ENCODE peak calls at places on chromosomes 2 and 18, in seven cellular contexts. S is astrocyte, J is small intestine, B is right cardiac atrium, Z is ascending aorta, T is mesenchymal stem cell, Y is NT2/D1. D is an unnamed sample.

GRCh38 chr18:76126327-76126726 is 368.7 kb downstream of the ZNF516 start:
- DNase-seq in B (no peak), S (no peak), J (no peak), Y (no peak), T (no peak), Z (no peak), D (no peak)

GRCh38 chr2:128276878-128277675 is 41.6 kb downstream of the HS6ST1 start:
- DNase-seq in Y (no peak), B (peak; percentile 4), S (peak; percentile 70), T (no peak), Z (peak; percentile 3), J (no peak), D (peak; percentile 51)

GRCh38 chr2:199258291-199258690 is 199.4 kb downstream of the SATB2 start:
- DNase-seq in S (no peak), J (no peak), Z (no peak), Y (no peak), T (no peak), B (no peak), D (peak; percentile 48)

GRCh38 chr2:119114266-119114665 is 44.3 kb downstream of the C1QL2 start:
- DNase-seq in Z (no peak), S (no peak), B (no peak), Y (no peak), J (no peak), T (no peak), D (no peak)

GRCh38 chr2:96325038-96325883 is at the start of gene ITPRIPL1:
- DNase-seq in T (no peak), Z (no peak), B (no peak), J (no peak), S (no peak), Y (no peak), D (peak; percentile 88)

GRCh38 chr2:238790126-238790820 is 57.6 kb upstream of the TWIST2 start:
- DNase-seq in Z (no peak), Y (no peak), T (no peak), J (no peak), S (no peak), B (no peak), D (no peak)

GRCh38 chr2:25529034-25529433 is 144.3 kb downstream of the DTNB start:
- DNase-seq in Y (no peak), J (no peak), S (no peak), Z (no peak), T (no peak), B (no peak), D (no peak)

GRCh38 chr18:12373032-12373770 is 3.8 kb downstream of the AFG3L2 start:
- DNase-seq in B (no peak), S (peak; percentile 58), T (peak; percentile 19), Z (no peak), Y (no peak), J (peak; percentile 87), D (peak; percentile 58)

GRCh38 chr2:168453404-168453803 is 2.7 kb upstream of the CERS6 start:
- DNase-seq in Z (no peak), Y (no peak), T (no peak), S (no peak), B (no peak), J (no peak), D (no peak)

GRCh38 chr2:58788402-58788801 is 547.3 kb upstream of the FANCL start:
- DNase-seq in S (no peak), Z (no peak), T (no peak), Y (no peak), J (no peak), B (no peak), D (no peak)

GRCh38 chr2:213152065-213152794 is 818 bp upstream of the IKZF2 start:
- DNase-seq in S (peak; percentile 69), Y (peak; percentile 23), T (peak; percentile 83), B (peak; percentile 79), J (peak; percentile 47), Z (peak; percentile 12), D (peak; percentile 92)

GRCh38 chr2:55923091-55923977 is at the start of gene EFEMP1:
- DNase-seq in S (peak; percentile 58), B (peak; percentile 78), T (peak; percentile 73), Z (no peak), Y (peak; percentile 57), J (no peak), D (peak; percentile 88)

GRCh38 chr2:23360571-23361125 is 24.3 kb upstream of the KLHL29 start:
- DNase-seq in Z (no peak), T (peak; percentile 6), Y (no peak), B (no peak), S (no peak), J (no peak), D (no peak)

GRCh38 chr2:72938455-72938854 is 21.1 kb downstream of the EMX1 start:
- DNase-seq in Z (no peak), J (no peak), S (no peak), T (no peak), B (no peak), Y (no peak), D (no peak)

GRCh38 chr18:56374005-56374655 is 264.3 kb downstream of the TXNL1 start:
- DNase-seq in J (no peak), T (peak; percentile 4), Z (no peak), B (no peak), Y (no peak), S (peak; percentile 13), D (no peak)

GRCh38 chr2:47239119-47239969 is 84.2 kb upstream of the STPG4 start:
- DNase-seq in Z (no peak), J (no peak), Y (no peak), B (no peak), S (no peak), T (no peak), D (no peak)

GRCh38 chr18:7062236-7062635 is 55.4 kb downstream of the LAMA1 start:
- DNase-seq in B (no peak), S (no peak), T (no peak), J (no peak), Y (no peak), Z (no peak), D (no peak)

GRCh38 chr2:236309669-236310029 is 45.4 kb upstream of the ASB18 start:
- DNase-seq in Y (peak; percentile 40), S (peak; percentile 3), T (peak; percentile 1), J (peak; percentile 4), Z (no peak), B (no peak), D (peak; percentile 83)

GRCh38 chr2:200324362-200324761 is 17.9 kb downstream of the SPATS2L start:
- DNase-seq in B (no peak), J (no peak), S (no peak), Y (no peak), Z (no peak), T (no peak), D (no peak)

GRCh38 chr18:23213200-23213599 is 77.9 kb downstream of the CABLES1 start:
- DNase-seq in B (no peak), Z (no peak), S (no peak), Y (no peak), T (no peak), J (no peak), D (no peak)

GRCh38 chr2:142038826-142039225 is 92.0 kb downstream of the LRP1B start:
- DNase-seq in B (no peak), S (peak; percentile 74), T (no peak), J (no peak), Z (no peak), Y (no peak), D (no peak)

GRCh38 chr18:26617151-26617554 is 68.8 kb upstream of the KCTD1 start:
- DNase-seq in Z (no peak), S (peak; percentile 96), J (no peak), B (no peak), Y (no peak), T (peak; percentile 90), D (peak; percentile 77)

GRCh38 chr2:217430916-217431576 is 571.2 kb upstream of the TNP1 start:
- DNase-seq in S (no peak), T (peak; percentile 57), B (no peak), Z (no peak), Y (no peak), J (no peak), D (no peak)

GRCh38 chr2:33134086-33134763 is 187.5 kb downstream of the LTBP1 start:
- DNase-seq in T (peak; percentile 96), J (no peak), Y (no peak), B (peak; percentile 65), S (peak; percentile 100), Z (no peak), D (peak; percentile 82)

GRCh38 chr2:63589148-63589972 is 597 bp downstream of the MDH1 start:
- DNase-seq in Z (no peak), J (no peak), S (no peak), Y (peak; percentile 23), T (peak; percentile 10), B (no peak), D (peak; percentile 13)

GRCh38 chr2:240441326-240441992 is 6.0 kb downstream of the GPC1 start:
- DNase-seq in Z (no peak), T (no peak), B (peak; percentile 7), S (no peak), J (no peak), Y (no peak), D (no peak)

GRCh38 chr2:131156452-131157149 is 51.5 kb downstream of the PLEKHB2 start:
- DNase-seq in Y (no peak), B (no peak), T (no peak), Z (no peak), S (no peak), J (no peak), D (peak; percentile 65)

GRCh38 chr2:230779607-230780006 is 67.0 kb downstream of the CAB39 start:
- DNase-seq in S (no peak), Z (no peak), J (no peak), T (no peak), B (no peak), Y (no peak), D (peak; percentile 64)
- H3K4me1 ChIP-seq in S (peaks cover 30% of the 10 kb centered on the region), Z (peaks cover 8% of the 10 kb centered on the region), J (peaks cover 11% of the 10 kb centered on the region), T (peaks cover 15% of the 10 kb centered on the region), B (peaks cover 5% of the 10 kb centered on the region), Y (no peaks in the 10 kb centered on the region), D (peaks cover 19% of the 10 kb centered on the region)

GRCh38 chr2:20571644-20572215 is 79.2 kb downstream of the HS1BP3 start:
- DNase-seq in S (no peak), Y (no peak), Z (no peak), B (no peak), T (peak; percentile 44), J (peak; percentile 8), D (peak; percentile 75)
- H3K4me1 ChIP-seq in S (peaks cover 34% of the 10 kb centered on the region), Y (peaks cover 4% of the 10 kb centered on the region), Z (peaks cover 6% of the 10 kb centered on the region), B (peaks cover 48% of the 10 kb centered on the region), T (peaks cover 28% of the 10 kb centered on the region), J (peaks cover 3% of the 10 kb centered on the region), D (peaks cover 26% of the 10 kb centered on the region)

DNA sequence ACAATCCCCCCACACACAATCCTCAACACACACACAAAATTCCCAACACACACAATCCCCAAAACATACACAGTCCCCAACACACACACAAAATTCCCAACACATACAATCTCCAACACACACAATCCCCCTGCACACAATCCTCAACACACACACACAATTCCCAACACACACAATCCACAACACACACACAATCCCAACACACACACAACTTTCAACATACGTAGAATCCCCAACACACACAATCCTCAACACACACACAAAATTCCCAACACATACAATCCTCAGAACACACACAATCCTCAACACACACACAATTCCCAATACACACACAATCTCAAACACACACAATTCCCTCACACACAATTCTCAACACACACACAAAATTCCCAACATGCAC is 2.6 kb upstream of the PDCD1 start:
- DNase-seq in S (no peak), Z (no peak), J (no peak), T (no peak), B (no peak), Y (no peak), D (no peak)
- H3K4me1 ChIP-seq in S (no peaks in the 10 kb centered on the region), Z (no peaks in the 10 kb centered on the region), J (peaks cover 3% of the 10 kb centered on the region), T (peaks cover 7% of the 10 kb centered on the region), B (peaks cover 4% of the 10 kb centered on the region), Y (peaks cover 25% of the 10 kb centered on the region), D (no peaks in the 10 kb centered on the region)

DNA sequence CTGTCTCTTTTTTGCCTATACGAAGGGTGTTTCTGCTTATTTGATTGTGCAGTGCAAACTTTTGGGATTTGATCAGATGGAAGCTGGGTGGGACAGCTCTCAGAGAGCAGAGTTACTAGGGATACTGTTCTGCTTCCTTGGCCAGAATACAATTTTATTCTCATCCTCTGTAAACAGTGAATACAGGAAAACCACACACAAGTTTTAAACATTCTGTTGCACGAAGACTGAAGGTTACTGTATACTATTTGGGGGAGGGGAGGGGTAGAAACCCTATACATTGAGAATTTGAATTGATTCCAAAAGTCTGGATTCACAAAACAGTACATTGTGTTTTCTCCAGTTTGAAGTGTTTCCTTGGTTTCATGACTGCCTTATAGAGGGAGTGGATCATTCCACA is 149.9 kb downstream of the SETBP1 start:
- DNase-seq in T (peak; percentile 34), S (no peak), Z (no peak), J (no peak), Y (no peak), B (no peak), D (no peak)
- H3K4me1 ChIP-seq in T (peaks cover 4% of the 10 kb centered on the region), S (peaks cover 16% of the 10 kb centered on the region), Z (peaks cover 11% of the 10 kb centered on the region), J (peaks cover 8% of the 10 kb centered on the region), Y (peaks cover 3% of the 10 kb centered on the region), B (peaks cover 12% of the 10 kb centered on the region), D (peaks cover 7% of the 10 kb centered on the region)

D was measured in osteoblast.